ENCODE peak calls at places on chromosomes 11 and 22, in six cellular contexts. One of them, this sample, is unnamed.

GRCh38 chr11:71215372-71215965 is 36.9 kb downstream of the SHANK2 start:
- DNase-seq in kidney epithelial cell: no peak
- DNase-seq in tibial nerve: no peak
- DNase-seq in GM13977: no peak
- DNase-seq in RWPE1: no peak
- DNase-seq in fibroblast of lung: no peak
- DNase-seq in this sample: no peak

GRCh38 chr22:34972498-34972897 is 93.5 kb upstream of the ISX start:
- DNase-seq in kidney epithelial cell: no peak
- DNase-seq in tibial nerve: no peak
- DNase-seq in GM13977: no peak
- DNase-seq in RWPE1: no peak
- DNase-seq in fibroblast of lung: peak
- DNase-seq in this sample: no peak

GRCh38 chr11:17572791-17573460 is 25.9 kb downstream of the OTOG start:
- DNase-seq in kidney epithelial cell: no peak
- DNase-seq in tibial nerve: no peak
- DNase-seq in GM13977: no peak
- DNase-seq in RWPE1: no peak
- DNase-seq in fibroblast of lung: no peak
- DNase-seq in this sample: no peak

GRCh38 chr11:128776434-128777284 is 82.8 kb downstream of the FLI1 start:
- DNase-seq in kidney epithelial cell: no peak
- DNase-seq in tibial nerve: no peak
- DNase-seq in GM13977: peak
- DNase-seq in RWPE1: no peak
- DNase-seq in fibroblast of lung: peak
- DNase-seq in this sample: peak

GRCh38 chr11:82902086-82902485 is 550 bp downstream of the DDIAS start:
- DNase-seq in kidney epithelial cell: no peak
- DNase-seq in tibial nerve: no peak
- DNase-seq in GM13977: no peak
- DNase-seq in RWPE1: peak
- DNase-seq in fibroblast of lung: no peak
- DNase-seq in this sample: no peak

GRCh38 chr11:44950625-44951472 is at the start of gene TP53I11:
- DNase-seq in kidney epithelial cell: no peak
- DNase-seq in tibial nerve: peak
- DNase-seq in GM13977: peak
- DNase-seq in RWPE1: peak
- DNase-seq in fibroblast of lung: peak
- DNase-seq in this sample: peak

GRCh38 chr11:28132541-28132940 is 24.4 kb downstream of the METTL15 start:
- DNase-seq in kidney epithelial cell: no peak
- DNase-seq in tibial nerve: no peak
- DNase-seq in GM13977: no peak
- DNase-seq in RWPE1: no peak
- DNase-seq in fibroblast of lung: no peak
- DNase-seq in this sample: peak

GRCh38 chr22:45667486-45667885 is 4.1 kb upstream of the ATXN10 start:
- DNase-seq in kidney epithelial cell: no peak
- DNase-seq in tibial nerve: no peak
- DNase-seq in GM13977: no peak
- DNase-seq in RWPE1: no peak
- DNase-seq in fibroblast of lung: no peak
- DNase-seq in this sample: no peak

GRCh38 chr11:7575841-7576451 is 62.1 kb downstream of the PPFIBP2 start:
- DNase-seq in kidney epithelial cell: no peak
- DNase-seq in tibial nerve: no peak
- DNase-seq in GM13977: no peak
- DNase-seq in RWPE1: peak
- DNase-seq in fibroblast of lung: no peak
- DNase-seq in this sample: no peak

DNA sequence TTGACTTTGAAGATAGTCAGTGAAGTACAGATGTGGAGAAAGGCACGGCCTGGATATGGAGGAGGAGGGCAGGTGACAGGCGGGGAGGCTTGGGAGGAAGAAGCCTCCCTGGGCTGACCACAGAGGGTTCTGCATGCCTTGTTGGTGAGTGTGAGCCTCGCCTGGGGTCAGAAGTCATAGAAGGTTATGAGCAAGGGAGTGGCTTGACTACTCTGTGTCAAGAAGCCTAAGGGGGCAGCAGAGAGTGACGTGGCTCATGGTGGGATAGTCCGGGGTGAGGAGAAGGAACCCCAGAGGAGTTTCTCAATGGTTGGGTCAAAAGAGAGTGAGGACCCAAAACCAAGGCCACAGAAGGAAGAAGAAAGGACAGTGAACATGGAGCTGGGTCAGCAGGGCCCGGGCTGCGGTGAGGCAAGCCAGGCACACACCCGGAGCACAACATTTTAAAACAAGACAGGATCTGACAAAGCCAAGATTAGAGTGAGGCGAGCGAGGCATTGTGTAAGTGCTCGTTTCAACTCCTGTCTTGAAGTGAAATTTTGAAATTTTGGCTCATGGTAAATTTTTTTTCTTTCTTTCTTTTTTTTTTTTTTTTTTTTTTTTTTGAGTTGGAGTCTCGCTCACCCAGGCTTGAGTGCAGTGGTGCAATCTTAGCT is 31.9 kb downstream of the PDGFB start:
- DNase-seq in kidney epithelial cell: peak
- DNase-seq in tibial nerve: no peak
- DNase-seq in GM13977: peak
- DNase-seq in RWPE1: peak
- DNase-seq in fibroblast of lung: peak
- DNase-seq in this sample: peak
- TF ChIP-seq CTCF in kidney epithelial cell: no peak
- TF ChIP-seq CTCF in tibial nerve: no peak
- TF ChIP-seq CTCF in GM13977: no peak
- TF ChIP-seq CTCF in RWPE1: no peak
- TF ChIP-seq CTCF in fibroblast of lung: no peak
- TF ChIP-seq CTCF in this sample: peak

DNA sequence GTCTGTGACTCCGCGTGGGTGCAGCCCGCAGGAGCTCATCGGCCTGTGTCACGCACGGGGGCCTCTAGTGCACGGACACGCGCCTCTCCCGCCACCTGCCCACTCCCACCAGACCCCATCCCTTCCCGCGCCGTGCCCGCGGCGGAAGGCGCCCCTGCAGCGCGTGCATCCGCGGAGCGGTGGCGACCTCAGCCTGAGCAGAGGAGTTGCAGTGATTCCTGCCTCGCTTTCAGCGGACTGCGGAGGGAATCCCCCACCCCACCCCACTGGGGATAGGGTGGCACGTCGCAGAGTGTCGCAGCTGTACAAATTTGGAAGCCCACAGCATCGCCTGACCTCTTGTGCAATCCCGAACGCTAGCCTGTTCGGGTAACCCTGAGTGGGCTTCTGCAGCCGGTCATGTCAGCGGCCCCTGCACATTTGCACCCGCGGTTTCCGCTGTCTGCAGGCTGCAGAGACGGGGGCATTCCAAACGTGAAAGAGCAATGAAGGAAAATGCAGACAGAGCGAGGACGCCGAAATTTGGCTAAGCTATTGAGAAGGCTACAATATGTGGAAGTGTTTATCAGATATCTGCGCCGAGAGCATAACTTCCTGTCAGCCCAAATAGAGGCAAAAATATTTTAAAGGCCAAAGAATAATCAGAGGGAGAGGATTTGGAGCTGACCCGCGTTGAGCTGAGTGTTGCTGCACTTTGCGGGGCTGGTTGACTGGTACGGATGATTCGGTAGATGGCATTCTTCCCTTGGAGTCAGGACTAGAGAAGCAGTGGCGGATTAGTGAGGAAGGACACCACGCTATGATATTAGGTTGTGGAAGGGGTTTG is 619 bp upstream of the ARHGAP20 start:
- DNase-seq in kidney epithelial cell: no peak
- DNase-seq in tibial nerve: peak
- DNase-seq in GM13977: peak
- DNase-seq in RWPE1: no peak
- DNase-seq in fibroblast of lung: peak
- DNase-seq in this sample: peak
- TF ChIP-seq CTCF in kidney epithelial cell: no peak
- TF ChIP-seq CTCF in tibial nerve: no peak
- TF ChIP-seq CTCF in GM13977: peak
- TF ChIP-seq CTCF in RWPE1: no peak
- TF ChIP-seq CTCF in fibroblast of lung: no peak
- TF ChIP-seq CTCF in this sample: no peak

DNA sequence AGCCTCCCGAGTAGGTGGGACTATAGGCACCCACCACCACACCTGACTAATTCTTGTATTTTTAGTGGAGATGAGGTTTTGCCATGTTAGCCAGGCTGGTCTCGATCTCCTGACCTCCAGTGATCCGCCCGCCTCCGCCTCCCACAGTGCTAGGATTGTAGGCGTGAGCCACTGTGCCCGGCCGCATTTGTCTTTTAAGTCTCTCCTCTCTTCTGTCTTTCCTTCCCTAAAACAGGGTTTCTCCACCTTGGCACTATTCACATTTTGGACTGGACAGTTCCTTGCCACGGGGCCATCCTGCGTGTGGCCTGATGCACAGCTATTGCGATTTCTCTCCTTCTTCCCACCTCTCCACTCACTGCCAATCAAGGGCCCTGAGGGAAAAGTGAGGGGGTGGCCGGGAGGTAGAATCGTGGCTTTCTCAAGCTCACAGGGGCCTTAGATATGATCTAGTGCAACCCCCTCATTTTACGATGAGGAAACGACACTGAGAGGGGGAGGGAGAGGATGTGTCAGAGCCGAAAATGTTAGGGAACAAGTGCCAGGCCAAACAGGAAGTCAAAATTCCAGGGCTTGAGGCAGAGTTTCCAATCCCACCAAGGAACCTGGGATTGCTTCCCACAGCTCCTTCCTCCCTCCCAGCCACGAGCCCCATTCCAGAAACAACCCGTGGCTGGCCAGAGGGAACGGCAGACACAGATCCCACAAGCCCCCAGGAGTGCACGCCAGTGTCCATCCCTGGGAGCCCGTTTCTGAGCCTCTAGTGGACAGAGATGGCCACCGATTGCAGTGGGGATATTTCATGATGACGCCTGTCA is 21.2 kb downstream of the SCGB1A1 start:
- DNase-seq in kidney epithelial cell: no peak
- DNase-seq in tibial nerve: peak
- DNase-seq in GM13977: no peak
- DNase-seq in RWPE1: no peak
- DNase-seq in fibroblast of lung: peak
- DNase-seq in this sample: peak
- TF ChIP-seq CTCF in kidney epithelial cell: no peak
- TF ChIP-seq CTCF in tibial nerve: no peak
- TF ChIP-seq CTCF in GM13977: no peak
- TF ChIP-seq CTCF in RWPE1: no peak
- TF ChIP-seq CTCF in fibroblast of lung: no peak
- TF ChIP-seq CTCF in this sample: no peak

GRCh38 chr11:104925850-104926249 is 27.6 kb upstream of the CASP12 start:
- DNase-seq in kidney epithelial cell: no peak
- DNase-seq in tibial nerve: no peak
- DNase-seq in GM13977: no peak
- DNase-seq in RWPE1: no peak
- DNase-seq in fibroblast of lung: no peak
- DNase-seq in this sample: no peak
- TF ChIP-seq CTCF in kidney epithelial cell: no peak
- TF ChIP-seq CTCF in tibial nerve: no peak
- TF ChIP-seq CTCF in GM13977: no peak
- TF ChIP-seq CTCF in RWPE1: no peak
- TF ChIP-seq CTCF in fibroblast of lung: no peak
- TF ChIP-seq CTCF in this sample: no peak

This sample was measured in fibroblast of villous mesenchyme.